ENCODE peak calls at places on chromosome 4, in nine cellular contexts. R, N, Z, O, M, H, V, F and S are unnamed samples.

GRCh38 chr4:176053785-176054184 is 11.9 kb upstream of the WDR17 start:
- DNase-seq in R (no peak), N (no peak), Z (no peak), O (no peak), M (no peak), H (no peak), V (no peak), F (no peak), S (no peak)

GRCh38 chr4:128908735-128909134 is 99.2 kb downstream of the JADE1 start:
- DNase-seq in R (no peak), N (no peak), Z (no peak), O (no peak), M (no peak), H (no peak), V (no peak), F (no peak), S (no peak)

GRCh38 chr4:57854748-57855147 is 744.6 kb upstream of the IGFBP7 start:
- DNase-seq in R (no peak), N (no peak), Z (no peak), O (no peak), M (peak; percentile 0), H (no peak), V (no peak), F (no peak), S (no peak)

GRCh38 chr4:38785901-38786402 is 3.2 kb upstream of the TLR10 start:
- DNase-seq in R (no peak), N (peak; percentile 3), Z (peak; percentile 42), O (no peak), M (no peak), H (no peak), V (no peak), F (peak; percentile 89), S (no peak)

GRCh38 chr4:122898370-122899150 is 23.8 kb downstream of the NUDT6 start:
- DNase-seq in R (no peak), N (no peak), Z (peak; percentile 6), O (no peak), M (peak; percentile 95), H (peak; percentile 76), V (peak; percentile 91), F (no peak), S (no peak)

GRCh38 chr4:139840773-139841172 is 175.2 kb downstream of the MGST2 start:
- DNase-seq in R (no peak), N (no peak), Z (no peak), O (no peak), M (no peak), H (no peak), V (no peak), F (no peak), S (no peak)

GRCh38 chr4:7651461-7651921 is 216.8 kb upstream of the PSAPL1 start:
- DNase-seq in R (no peak), N (peak; percentile 87), Z (no peak), O (no peak), M (no peak), H (peak; percentile 53), V (no peak), F (no peak), S (no peak)

GRCh38 chr4:83331959-83332358 is 2.7 kb downstream of the HPSE start:
- DNase-seq in R (no peak), N (no peak), Z (no peak), O (no peak), M (no peak), H (no peak), V (no peak), F (no peak), S (no peak)

GRCh38 chr4:73459048-73459421 is 22.5 kb upstream of the AFM start:
- DNase-seq in R (no peak), N (no peak), Z (no peak), O (no peak), M (no peak), H (no peak), V (no peak), F (no peak), S (no peak)

GRCh38 chr4:140156529-140157171 is 2.7 kb upstream of the MAML3 start:
- DNase-seq in R (no peak), N (no peak), Z (no peak), O (no peak), M (no peak), H (no peak), V (no peak), F (peak; percentile 52), S (no peak)

GRCh38 chr4:188221090-188221489 is 81.8 kb downstream of the TRIML1 start:
- DNase-seq in R (no peak), N (no peak), Z (no peak), O (no peak), M (no peak), H (no peak), V (no peak), F (no peak), S (no peak)

GRCh38 chr4:36394352-36394903 is 113.0 kb downstream of the DTHD1 start:
- DNase-seq in R (peak; percentile 16), N (peak; percentile 32), Z (no peak), O (no peak), M (peak; percentile 66), H (no peak), V (no peak), F (peak; percentile 77), S (no peak)

GRCh38 chr4:99144070-99144469 is at the start of gene ADH4:
- DNase-seq in R (no peak), N (no peak), Z (no peak), O (no peak), M (peak; percentile 9), H (no peak), V (peak; percentile 51), F (no peak), S (no peak)